ENCODE peak calls at places on chromosomes 12 and 14, in six cellular contexts. B, C, U, I, N and O are unnamed samples.

GRCh38 chr14:96538663-96539317 is 36.6 kb downstream of the PAPOLA start:
- DNase-seq in U (no peak), N (no peak), B (peak; percentile 24), C (no peak), I (no peak), O (no peak)

GRCh38 chr14:53470351-53471043 is 317.4 kb upstream of the DDHD1 start:
- DNase-seq in B (no peak), N (no peak), U (peak; percentile 37), I (no peak), C (no peak), O (no peak)

GRCh38 chr12:62701492-62701891 is 233.5 kb downstream of the PPM1H start:
- DNase-seq in N (no peak), I (no peak), B (no peak), C (no peak), U (no peak), O (no peak)

GRCh38 chr12:93944196-93944595 is 204.2 kb upstream of the PLXNC1 start:
- DNase-seq in N (no peak), U (no peak), I (no peak), B (no peak), C (no peak), O (no peak)

GRCh38 chr12:40198601-40199000 is 26.2 kb upstream of the LRRK2 start:
- DNase-seq in C (no peak), U (no peak), I (peak; percentile 63), N (no peak), B (peak; percentile 6), O (no peak)

GRCh38 chr12:107539196-107539939 is 146.2 kb upstream of the PWP1 start:
- DNase-seq in U (no peak), C (no peak), N (no peak), B (no peak), I (no peak), O (no peak)

GRCh38 chr12:106681210-106681609 is 93.3 kb upstream of the RIC8B start:
- DNase-seq in B (no peak), I (no peak), U (no peak), N (no peak), C (no peak), O (no peak)

GRCh38 chr14:71117839-71118743 is 210.8 kb downstream of the PCNX1 start:
- DNase-seq in U (no peak), B (peak; percentile 95), N (peak; percentile 20), C (no peak), I (peak; percentile 93), O (peak; percentile 78)

GRCh38 chr12:15477761-15478160 is 155.5 kb downstream of the PTPRO start:
- DNase-seq in N (no peak), I (no peak), U (no peak), B (no peak), C (no peak), O (no peak)

GRCh38 chr14:94054401-94054800 is 26.6 kb downstream of the DDX24 start:
- DNase-seq in I (no peak), U (no peak), N (no peak), C (no peak), B (no peak), O (no peak)

GRCh38 chr14:89578048-89578619 is 161.1 kb upstream of the FOXN3 start:
- DNase-seq in I (peak; percentile 17), U (no peak), C (no peak), B (no peak), N (no peak), O (peak; percentile 6)

GRCh38 chr12:57016348-57016747 is at the start of gene TAC3:
- DNase-seq in U (no peak), B (no peak), N (peak; percentile 69), I (no peak), C (no peak), O (no peak)

GRCh38 chr12:92485356-92486348 is 217.1 kb upstream of the PLEKHG7 start:
- DNase-seq in N (no peak), C (no peak), U (no peak), B (no peak), I (peak; percentile 51), O (no peak)

GRCh38 chr14:104442611-104443390 is 136.8 kb upstream of the C14orf180 start:
- DNase-seq in C (no peak), B (no peak), N (no peak), U (no peak), I (no peak), O (no peak)

GRCh38 chr12:3127832-3128231 is 50.7 kb downstream of the TSPAN9 start:
- DNase-seq in U (no peak), N (no peak), B (no peak), I (peak; percentile 48), C (no peak), O (peak; percentile 46)

GRCh38 chr12:111451649-111452129 is 46.0 kb downstream of the SH2B3 start:
- DNase-seq in B (peak; percentile 72), C (no peak), I (peak; percentile 71), U (no peak), N (peak; percentile 52), O (no peak)

GRCh38 chr12:111450676-111451075 is 45.0 kb downstream of the SH2B3 start:
- DNase-seq in I (no peak), B (no peak), U (no peak), N (no peak), C (no peak), O (no peak)

GRCh38 chr12:111448831-111449790 is 43.4 kb downstream of the SH2B3 start:
- DNase-seq in N (no peak), I (no peak), B (no peak), C (no peak), U (no peak), O (no peak)

GRCh38 chr12:111453071-111453989 is 47.6 kb downstream of the SH2B3 start:
- DNase-seq in U (no peak), N (peak; percentile 27), B (no peak), I (no peak), C (no peak), O (no peak)

GRCh38 chr12:111451232-111451631 is 45.5 kb downstream of the SH2B3 start:
- DNase-seq in I (no peak), U (no peak), C (no peak), B (no peak), N (no peak), O (no peak)
- H3K36me3 ChIP-seq in I (peaks cover 56% of the 10 kb centered on the region), U (peaks cover 79% of the 10 kb centered on the region), C (peaks cover 39% of the 10 kb centered on the region), B (peaks cover 51% of the 10 kb centered on the region), N (peaks cover 29% of the 10 kb centered on the region), O (peaks cover 80% of the 10 kb centered on the region)

GRCh38 chr12:67646775-67647174 is 1.8 kb upstream of the DYRK2 start:
- DNase-seq in I (no peak), C (no peak), U (no peak), B (no peak), N (no peak), O (no peak)

GRCh38 chr12:67645571-67645970 is 3.0 kb upstream of the DYRK2 start:
- DNase-seq in U (no peak), B (no peak), C (no peak), N (no peak), I (peak; percentile 79), O (no peak)

GRCh38 chr12:67647547-67648305 is 819 bp upstream of the DYRK2 start:
- DNase-seq in C (no peak), I (peak; percentile 97), N (peak; percentile 92), B (peak; percentile 85), U (peak; percentile 84), O (peak; percentile 89)

GRCh38 chr12:67648306-67649164 is at the start of gene DYRK2:
- DNase-seq in U (peak; percentile 86), N (peak; percentile 77), B (peak; percentile 75), I (peak; percentile 84), C (no peak), O (peak; percentile 70)

GRCh38 chr12:67647251-67647546 is 1.3 kb upstream of the DYRK2 start:
- DNase-seq in C (no peak), B (no peak), U (no peak), N (peak; percentile 44), I (no peak), O (no peak)
- H3K27ac ChIP-seq in C (no peak overlapping the region), B (no peak overlapping the region), U (peak overlapping the region; percentile 99), N (no peak overlapping the region), I (no peak overlapping the region), O (no peak overlapping the region)

GRCh38 chr12:48681416-48681737 is 661 bp downstream of the KANSL2 start:
- DNase-seq in N (no peak), B (peak; percentile 11), U (no peak), C (no peak), I (no peak), O (peak; percentile 2)

GRCh38 chr12:48677782-48678181 is 4.3 kb downstream of the KANSL2 start:
- DNase-seq in C (no peak), I (peak; percentile 23), N (no peak), B (no peak), U (no peak), O (no peak)

GRCh38 chr12:48681738-48682532 is at the start of gene KANSL2:
- DNase-seq in I (peak; percentile 99), U (peak; percentile 98), N (peak; percentile 100), B (peak; percentile 99), C (peak; percentile 96), O (peak; percentile 99)

GRCh38 chr12:48680861-48681260 is 1.2 kb downstream of the KANSL2 start:
- DNase-seq in N (no peak), U (no peak), I (no peak), B (no peak), C (no peak), O (no peak)

DNA sequence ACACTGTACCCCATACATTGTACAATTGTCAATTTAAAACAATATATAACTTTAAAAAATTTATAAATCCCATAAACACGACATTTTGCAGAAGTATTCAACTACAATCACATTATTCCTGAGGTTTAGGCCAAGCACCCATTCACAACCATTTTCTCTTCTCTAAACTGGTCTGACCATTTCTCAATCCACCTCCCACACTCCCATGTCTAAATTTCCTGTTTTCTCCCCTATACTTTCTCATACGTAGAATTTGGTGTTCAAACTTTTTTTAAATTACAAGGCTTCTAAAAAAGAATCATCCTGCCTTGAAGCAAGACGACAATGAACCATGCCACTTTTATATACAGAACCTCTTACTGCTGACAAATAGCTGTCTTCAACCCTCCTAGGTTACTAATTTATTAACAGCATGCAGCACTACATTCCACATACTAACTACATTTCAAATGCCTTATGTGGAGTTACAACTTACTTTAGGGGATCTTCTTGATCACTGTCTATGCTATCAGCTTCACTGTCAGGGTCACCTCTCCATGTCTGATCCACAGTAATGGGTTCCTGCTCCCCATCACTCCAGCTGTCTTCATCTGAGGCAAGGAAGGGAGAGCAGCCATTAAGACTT is 3.4 kb downstream of the KANSL2 start:
- DNase-seq in U (no peak), N (no peak), I (no peak), B (no peak), C (no peak), O (no peak)
- H3K4me3 ChIP-seq in U (peak overlapping the region; percentile 82), N (peak overlapping the region; percentile 17), I (peak overlapping the region; percentile 88), B (peak overlapping the region; percentile 74), C (no peak overlapping the region), O (no peak overlapping the region)

DNA sequence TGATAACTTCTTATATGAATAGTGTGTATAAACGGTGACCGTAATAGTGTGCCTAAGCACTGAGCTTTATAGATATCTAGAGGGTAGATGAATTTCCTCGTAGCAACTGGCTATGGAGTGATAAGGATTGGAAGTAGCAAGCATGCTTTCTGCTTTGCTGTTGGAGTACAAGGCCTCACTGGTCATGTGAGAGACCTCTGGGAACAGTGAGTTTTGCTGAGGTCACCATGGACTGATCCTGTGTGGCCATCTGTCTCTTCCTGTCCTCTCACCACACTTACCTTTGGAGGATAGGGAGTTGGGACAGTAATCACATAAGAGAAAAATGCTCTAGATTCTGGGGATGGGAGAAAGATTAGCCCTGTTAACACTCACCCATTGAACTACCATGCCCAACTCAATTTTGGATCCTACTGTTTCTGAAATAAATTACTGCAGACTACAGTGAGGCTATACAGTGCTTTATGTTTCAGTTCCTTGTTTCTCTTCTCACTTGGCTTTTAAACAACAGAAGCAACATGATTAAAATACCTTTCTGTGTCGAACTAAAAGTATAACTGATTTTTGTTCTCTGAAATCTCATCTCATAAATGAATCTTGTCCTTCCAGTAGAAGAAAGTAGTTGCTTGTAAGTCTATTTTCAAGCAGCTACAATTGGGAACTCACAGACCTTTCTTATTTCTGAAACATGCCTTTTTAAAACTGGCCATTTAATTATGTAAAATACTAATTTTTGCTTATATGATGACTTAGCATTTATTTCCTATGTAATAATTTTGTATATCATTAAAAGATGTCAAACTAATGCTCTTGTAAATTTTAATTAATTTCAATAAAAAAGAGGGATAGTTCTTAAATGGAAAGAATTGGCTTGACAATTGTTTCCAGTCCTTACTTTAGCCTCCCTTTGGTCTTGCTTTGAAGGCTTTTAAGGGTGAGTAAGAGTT is 8.3 kb downstream of the TMX1 start:
- DNase-seq in I (no peak), B (no peak), U (no peak), C (no peak), N (no peak), O (no peak)
- H3K36me3 ChIP-seq in I (peaks cover 2% of the 10 kb centered on the region), B (peaks cover 67% of the 10 kb centered on the region), U (peaks cover 87% of the 10 kb centered on the region), C (peaks cover 17% of the 10 kb centered on the region), N (peaks cover 51% of the 10 kb centered on the region), O (peaks cover 42% of the 10 kb centered on the region)